ENCODE peak calls at places on chromosomes 16 and 17, in nine cellular contexts. P is AG04450; D is stomach; H is MM.1S; Z is CD8-positive, alpha-beta T cell; E is Panc1; O is heart left ventricle; W is iPS DF 6.9; R is prostate gland. V is an unnamed sample.

GRCh38 chr16:86305440-86305839 is 204.9 kb upstream of the FOXF1 start:
- DNase-seq in P (no peak), D (no peak), H (no peak), Z (no peak), E (no peak), O (no peak), W (no peak), R (no peak), V (no peak)

GRCh38 chr17:19341211-19341631 is 21.3 kb downstream of the B9D1 start:
- DNase-seq in P (no peak), D (no peak), H (no peak), Z (no peak), E (no peak), O (no peak), W (no peak), R (no peak), V (no peak)

GRCh38 chr16:11094838-11095565 is 150.6 kb downstream of the CLEC16A start:
- DNase-seq in P (no peak), D (no peak), H (peak), Z (no peak), E (no peak), O (no peak), W (no peak), R (no peak), V (no peak)

GRCh38 chr17:72422505-72423285 is 301.9 kb downstream of the SOX9 start:
- DNase-seq in P (peak), D (peak), H (peak), Z (no peak), E (no peak), O (peak), W (no peak), R (no peak), V (no peak)

GRCh38 chr17:35743911-35744328 is 9.1 kb downstream of the GAS2L2 start:
- DNase-seq in P (no peak), D (no peak), H (no peak), Z (no peak), E (no peak), O (no peak), W (no peak), R (no peak), V (no peak)

GRCh38 chr17:32586666-32587065 is 99.9 kb downstream of the CDK5R1 start:
- DNase-seq in P (no peak), D (no peak), H (no peak), Z (no peak), E (no peak), O (no peak), W (no peak), R (no peak), V (no peak)

GRCh38 chr16:87344931-87345631 is 27.9 kb upstream of the C16orf95 start:
- DNase-seq in P (no peak), D (peak), H (no peak), Z (peak), E (no peak), O (peak), W (no peak), R (no peak), V (no peak)

GRCh38 chr17:10033449-10033848 is 128.4 kb upstream of the RCVRN start:
- DNase-seq in P (no peak), D (no peak), H (no peak), Z (no peak), E (no peak), O (no peak), W (no peak), R (no peak), V (no peak)

GRCh38 chr17:17818088-17818526 is 18.7 kb downstream of the SREBF1 start:
- DNase-seq in P (no peak), D (no peak), H (no peak), Z (no peak), E (no peak), O (no peak), W (no peak), R (peak), V (no peak)

GRCh38 chr17:29682054-29682453 is 59.3 kb upstream of the CORO6 start:
- DNase-seq in P (no peak), D (no peak), H (peak), Z (no peak), E (no peak), O (no peak), W (no peak), R (no peak), V (no peak)

GRCh38 chr16:11585460-11586374 is 1.0 kb downstream of the LITAF start:
- DNase-seq in P (no peak), D (peak), H (peak), Z (no peak), E (no peak), O (peak), W (no peak), R (no peak), V (no peak)

GRCh38 chr17:9769036-9769695 is 22.2 kb downstream of the DHRS7C start:
- DNase-seq in P (no peak), D (no peak), H (no peak), Z (no peak), E (no peak), O (no peak), W (no peak), R (no peak), V (no peak)

GRCh38 chr16:85724126-85724879 is 26.6 kb downstream of the C16orf74 start:
- DNase-seq in P (no peak), D (no peak), H (no peak), Z (no peak), E (no peak), O (no peak), W (no peak), R (no peak), V (no peak)

GRCh38 chr17:55402374-55402773 is 19.3 kb downstream of the MMD start:
- DNase-seq in P (no peak), D (no peak), H (no peak), Z (no peak), E (no peak), O (no peak), W (no peak), R (no peak), V (no peak)

GRCh38 chr17:44414394-44415155 is 25.1 kb upstream of the ITGA2B start:
- DNase-seq in P (no peak), D (no peak), H (no peak), Z (no peak), E (no peak), O (no peak), W (no peak), R (no peak), V (no peak)

GRCh38 chr17:70521821-70522256 is 352.5 kb downstream of the KCNJ2 start:
- DNase-seq in P (no peak), D (peak), H (no peak), Z (no peak), E (no peak), O (peak), W (no peak), R (peak), V (no peak)

GRCh38 chr16:2458887-2459646 is 842 bp upstream of the TEDC2 start:
- DNase-seq in P (no peak), D (no peak), H (no peak), Z (no peak), E (no peak), O (no peak), W (no peak), R (no peak), V (no peak)

GRCh38 chr16:50881331-50881830 is 139.5 kb downstream of the CYLD start:
- DNase-seq in P (no peak), D (no peak), H (no peak), Z (no peak), E (no peak), O (no peak), W (no peak), R (no peak), V (no peak)

GRCh38 chr16:49599281-49599680 is 225.7 kb downstream of the C16orf78 start:
- DNase-seq in P (no peak), D (peak), H (no peak), Z (no peak), E (no peak), O (no peak), W (no peak), R (no peak), V (no peak)

GRCh38 chr16:23511731-23512130 is 1.4 kb upstream of the GGA2 start:
- DNase-seq in P (no peak), D (no peak), H (no peak), Z (no peak), E (no peak), O (no peak), W (no peak), R (no peak), V (no peak)

GRCh38 chr16:2460916-2461315 is 1.0 kb downstream of the TEDC2 start:
- DNase-seq in P (no peak), D (no peak), H (no peak), Z (no peak), E (no peak), O (no peak), W (no peak), R (no peak), V (no peak)

GRCh38 chr17:43583332-43583731 is 37.2 kb upstream of the ETV4 start:
- DNase-seq in P (no peak), D (no peak), H (no peak), Z (no peak), E (no peak), O (no peak), W (no peak), R (no peak), V (no peak)

GRCh38 chr17:48244121-48244711 is 136.7 kb downstream of the SNX11 start:
- DNase-seq in P (no peak), D (no peak), H (peak), Z (no peak), E (no peak), O (no peak), W (no peak), R (no peak), V (no peak)

GRCh38 chr16:2180962-2181923 is 15.2 kb downstream of the CASKIN1 start:
- DNase-seq in P (no peak), D (no peak), H (no peak), Z (no peak), E (no peak), O (no peak), W (no peak), R (no peak), V (no peak)

GRCh38 chr16:29899516-29900101 is at the start of gene SEZ6L2:
- DNase-seq in P (peak), D (peak), H (no peak), Z (peak), E (peak), O (no peak), W (peak), R (peak), V (peak)

GRCh38 chr17:59859444-59860025 is 33.2 kb downstream of the TUBD1 start:
- DNase-seq in P (no peak), D (no peak), H (peak), Z (no peak), E (no peak), O (no peak), W (no peak), R (no peak), V (no peak)

GRCh38 chr16:81366316-81366932 is 51.7 kb downstream of the GAN start:
- DNase-seq in P (peak), D (no peak), H (peak), Z (no peak), E (peak), O (no peak), W (no peak), R (peak), V (no peak)

GRCh38 chr16:71853413-71853812 is 7.6 kb downstream of the ATXN1L start:
- DNase-seq in P (no peak), D (no peak), H (peak), Z (no peak), E (no peak), O (no peak), W (no peak), R (no peak), V (no peak)

DNA sequence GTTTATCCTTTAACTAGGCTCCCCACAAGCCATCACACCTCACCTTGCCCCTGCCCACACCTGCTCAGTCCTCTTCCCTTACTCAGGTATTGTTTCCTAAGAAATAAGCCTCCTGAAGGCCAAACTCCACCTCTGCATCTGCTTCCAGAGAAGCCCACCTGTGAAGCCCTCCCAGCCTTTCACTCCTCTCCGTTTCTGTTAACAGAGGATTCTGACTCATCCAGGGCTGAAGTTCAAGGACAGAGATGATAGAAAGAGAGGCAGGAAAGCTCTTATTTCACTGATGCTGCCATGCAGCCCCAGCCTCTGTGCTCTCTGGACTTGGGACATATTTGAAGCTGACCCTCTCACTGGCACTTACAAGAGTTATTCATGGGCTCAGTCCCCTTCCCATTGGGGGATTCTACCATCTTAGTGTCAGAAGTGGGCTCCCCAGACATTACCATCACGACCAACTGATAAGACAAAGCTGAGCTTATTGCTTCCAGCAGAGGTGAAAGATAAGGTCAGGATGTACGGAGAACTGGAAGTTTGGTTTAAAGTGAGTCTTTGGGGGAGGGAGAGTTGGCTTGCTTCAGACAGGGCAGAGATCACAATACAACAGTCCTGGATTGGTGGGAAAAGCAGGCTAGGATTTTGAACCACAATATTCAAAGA is 35.3 kb upstream of the XYLT2 start:
- DNase-seq in P (no peak), D (no peak), H (no peak), Z (no peak), E (no peak), O (no peak), W (no peak), R (no peak), V (no peak)
- H3K27ac ChIP-seq in P (no peak), D (no peak), H (no peak), Z (no peak), E (no peak), O (no peak), W (no peak), R (no peak), V (no peak)

DNA sequence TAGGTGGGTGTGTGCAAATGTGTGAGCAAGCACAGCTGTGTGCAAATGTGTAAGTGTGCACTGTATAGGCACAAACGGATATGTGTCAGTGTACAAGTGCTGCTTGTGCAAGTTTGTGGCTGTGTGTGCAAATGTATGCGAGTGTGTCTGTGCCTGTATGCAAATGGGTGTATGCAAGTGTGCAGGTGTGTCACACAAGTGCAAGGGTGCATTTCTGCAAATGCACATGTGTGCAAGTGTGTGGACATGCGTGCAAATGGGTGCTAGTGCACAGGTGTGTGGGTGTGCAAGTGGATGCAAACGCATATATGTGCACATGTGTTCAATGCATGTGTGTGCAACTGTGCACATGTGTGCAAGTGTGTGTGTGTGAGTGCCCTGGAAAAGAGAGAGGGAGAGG is 76.5 kb upstream of the TNRC6C start:
- DNase-seq in P (no peak), D (no peak), H (no peak), Z (no peak), E (no peak), O (no peak), W (no peak), R (no peak), V (no peak)
- H3K27ac ChIP-seq in P (no peak), D (peak), H (no peak), Z (peak), E (no peak), O (peak), W (no peak), R (no peak), V (peak)

GRCh38 chr17:4160294-4160859 is 17.4 kb downstream of the CYB5D2 start:
- DNase-seq in P (no peak), D (no peak), H (no peak), Z (no peak), E (no peak), O (no peak), W (no peak), R (no peak), V (no peak)
- H3K27ac ChIP-seq in P (no peak), D (no peak), H (no peak), Z (no peak), E (peak), O (no peak), W (no peak), R (peak), V (no peak)

GRCh38 chr17:7685533-7686220 is 1.6 kb downstream of the TP53 start:
- DNase-seq in P (peak), D (peak), H (peak), Z (peak), E (peak), O (peak), W (peak), R (peak), V (peak)
- H3K27ac ChIP-seq in P (peak), D (peak), H (peak), Z (peak), E (peak), O (peak), W (no peak), R (peak), V (peak)

DNA sequence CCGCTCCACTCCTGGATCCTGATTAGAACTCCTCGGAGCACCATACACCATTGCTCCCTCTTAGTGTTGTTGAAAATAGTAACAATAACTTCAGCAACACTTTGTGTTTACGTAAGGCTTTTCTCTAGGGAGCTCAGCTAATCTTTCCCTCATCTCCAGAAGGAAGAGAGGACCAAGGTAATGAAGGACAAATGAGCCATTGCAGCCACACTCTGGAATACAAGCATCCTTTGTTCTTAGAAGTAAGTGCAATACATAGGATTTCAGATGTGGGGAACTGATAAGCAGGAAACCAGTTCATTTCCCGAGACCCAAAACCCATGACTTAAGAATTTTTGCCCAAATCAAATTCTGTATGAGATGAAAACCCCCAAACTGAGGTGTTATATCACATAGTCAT is 22.9 kb upstream of the ZNF652 start:
- DNase-seq in P (no peak), D (no peak), H (no peak), Z (no peak), E (no peak), O (no peak), W (no peak), R (no peak), V (no peak)
- H3K27ac ChIP-seq in P (no peak), D (no peak), H (no peak), Z (no peak), E (no peak), O (no peak), W (no peak), R (no peak), V (no peak)

GRCh38 chr17:38510424-38511125 is 82.3 kb downstream of the ARHGAP23 start:
- DNase-seq in P (no peak), D (peak), H (no peak), Z (no peak), E (no peak), O (no peak), W (no peak), R (no peak), V (no peak)

GRCh38 chr17:38509772-38510423 is 81.6 kb downstream of the ARHGAP23 start:
- DNase-seq in P (no peak), D (no peak), H (no peak), Z (no peak), E (no peak), O (no peak), W (no peak), R (no peak), V (no peak)

GRCh38 chr17:38509008-38509771 is 80.9 kb downstream of the ARHGAP23 start:
- DNase-seq in P (peak), D (peak), H (no peak), Z (peak), E (peak), O (peak), W (no peak), R (peak), V (peak)

GRCh38 chr17:38512473-38513058 is 84.3 kb downstream of the ARHGAP23 start:
- DNase-seq in P (no peak), D (no peak), H (no peak), Z (no peak), E (no peak), O (no peak), W (no peak), R (no peak), V (no peak)

DNA sequence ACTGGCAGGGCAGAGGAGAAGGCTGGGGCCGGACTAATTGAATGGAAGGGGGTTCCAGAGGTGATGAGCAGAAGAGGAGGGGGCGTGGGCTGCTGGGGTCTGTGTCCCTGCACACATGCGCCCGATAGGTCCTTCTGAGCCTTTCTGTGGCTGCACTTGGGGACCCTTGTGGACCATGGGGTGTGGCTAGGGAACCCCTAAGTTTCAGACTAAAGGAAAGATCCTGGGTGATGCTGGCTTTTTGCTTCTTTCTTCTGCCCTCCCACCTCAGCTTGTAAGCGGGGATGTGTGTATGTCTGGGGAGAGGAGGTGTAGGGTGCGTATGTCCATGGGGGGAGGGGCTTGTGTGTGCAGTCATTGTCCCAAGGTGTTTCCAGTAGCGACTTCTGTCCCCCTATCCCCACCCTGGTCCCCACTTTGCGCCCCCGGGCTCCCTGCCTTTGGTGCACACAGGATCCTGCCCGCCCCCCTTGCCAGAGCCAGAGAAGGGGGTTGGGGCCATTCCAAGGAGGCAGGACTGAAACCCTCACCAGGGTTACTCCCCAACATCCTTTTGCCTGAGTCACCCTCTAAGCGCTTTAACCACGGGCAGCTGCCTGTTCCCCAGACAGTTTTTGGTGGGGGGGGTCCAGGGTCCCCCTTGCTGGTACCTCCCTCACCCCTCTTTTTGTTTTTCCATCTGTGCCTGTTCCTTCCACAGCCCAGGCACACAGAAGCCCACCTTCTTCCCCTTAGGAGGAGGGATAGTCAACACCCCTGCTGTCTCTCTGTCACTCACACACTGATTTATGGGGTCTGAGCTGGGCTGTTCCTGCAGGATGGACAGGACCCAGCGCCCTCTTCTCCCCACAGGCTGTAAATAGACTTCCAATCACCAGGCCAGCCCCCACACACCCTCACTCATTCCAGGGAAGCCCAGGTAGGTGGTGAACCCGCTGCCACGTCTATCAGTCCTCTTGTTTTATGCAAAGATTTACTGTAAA is 83.2 kb downstream of the ARHGAP23 start:
- DNase-seq in P (no peak), D (no peak), H (no peak), Z (no peak), E (no peak), O (no peak), W (no peak), R (no peak), V (no peak)
- H3K27ac ChIP-seq in P (peak), D (no peak), H (no peak), Z (no peak), E (no peak), O (no peak), W (no peak), R (no peak), V (no peak)

DNA sequence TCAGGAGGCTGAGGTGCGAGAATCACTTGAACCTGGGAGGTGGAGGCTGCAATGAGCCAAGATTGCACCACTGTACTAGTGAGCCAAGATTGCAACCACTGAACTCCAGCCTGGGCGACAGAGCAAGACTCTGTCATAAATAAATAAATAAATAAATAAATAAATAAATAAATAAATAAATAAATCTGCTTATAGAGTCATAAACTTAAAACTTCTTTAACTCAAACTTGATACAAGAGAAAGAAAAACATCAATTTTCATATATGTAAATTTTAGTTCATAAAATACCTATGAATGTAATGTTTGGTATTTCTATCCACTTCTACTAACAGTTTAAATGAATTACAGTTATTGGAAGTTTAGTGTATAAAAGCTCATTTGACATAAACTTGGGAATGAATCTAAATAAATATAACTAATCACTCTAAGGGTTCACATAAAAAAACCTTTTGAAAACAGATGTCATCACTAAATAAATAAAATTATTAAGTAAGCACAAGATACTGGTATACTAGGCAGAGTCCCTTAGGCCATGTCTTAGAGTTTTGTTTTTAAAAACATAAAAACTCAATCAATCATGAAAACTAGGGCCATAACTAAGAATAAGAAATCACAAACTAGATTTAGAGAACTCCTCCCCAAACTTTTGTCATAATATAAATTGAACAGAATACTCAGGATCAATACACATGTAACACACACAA is 54.1 kb downstream of the SMURF2 start:
- DNase-seq in P (no peak), D (no peak), H (no peak), Z (no peak), E (no peak), O (no peak), W (no peak), R (no peak), V (no peak)
- H3K27ac ChIP-seq in P (no peak), D (no peak), H (no peak), Z (no peak), E (no peak), O (no peak), W (no peak), R (no peak), V (no peak)